ENCODE peak calls at places on chromosome 3, in ten cellular contexts. C is HCT116, A is endodermal cell, W is left ventricle myocardium inferior, V is A549, T is dorsolateral prefrontal cortex, Z is HL-60, N is uterus, J is ovary, E is pancreas. D is an unnamed sample.

GRCh38 chr3:102736288-102736960 is 301.6 kb downstream of the ZPLD1 start:
- DNase-seq in C (no peak), A (no peak), W (peak), V (no peak), T (no peak), Z (no peak), N (no peak), J (no peak), E (no peak), D (no peak)

GRCh38 chr3:104437131-104437750 is 929.5 kb upstream of the ALCAM start:
- DNase-seq in C (peak), A (no peak), W (no peak), V (peak), T (no peak), Z (no peak), N (no peak), J (no peak), E (no peak), D (no peak)

GRCh38 chr3:4776980-4777581 is 202.2 kb upstream of the BHLHE40 start:
- DNase-seq in C (no peak), A (no peak), W (no peak), V (peak), T (no peak), Z (no peak), N (no peak), J (no peak), E (no peak), D (peak)

GRCh38 chr3:23740517-23741402 is 65.0 kb upstream of the UBE2E1 start:
- DNase-seq in C (peak), A (no peak), W (no peak), V (peak), T (no peak), Z (no peak), N (no peak), J (no peak), E (no peak), D (peak)

GRCh38 chr3:157532529-157533297 is 29.5 kb upstream of the VEPH1 start:
- DNase-seq in C (peak), A (peak), W (no peak), V (peak), T (no peak), Z (peak), N (no peak), J (no peak), E (no peak), D (peak)

GRCh38 chr3:195803309-195803908 is 8.3 kb downstream of the MUC4 start:
- DNase-seq in C (no peak), A (peak), W (no peak), V (no peak), T (no peak), Z (no peak), N (peak), J (no peak), E (peak), D (peak)

GRCh38 chr3:120780977-120781376 is 38.4 kb downstream of the GTF2E1 start:
- DNase-seq in C (peak), A (no peak), W (no peak), V (peak), T (no peak), Z (no peak), N (no peak), J (no peak), E (no peak), D (peak)

GRCh38 chr3:160564949-160565441 is 376 bp downstream of the KPNA4 start:
- DNase-seq in C (peak), A (no peak), W (peak), V (peak), T (peak), Z (peak), N (no peak), J (no peak), E (peak), D (peak)

GRCh38 chr3:197354195-197355059 is 56.0 kb upstream of the DLG1 start:
- DNase-seq in C (no peak), A (no peak), W (peak), V (no peak), T (no peak), Z (no peak), N (peak), J (peak), E (no peak), D (peak)

GRCh38 chr3:50372349-50372748 is 13.0 kb upstream of the TMEM115 start:
- DNase-seq in C (no peak), A (no peak), W (no peak), V (no peak), T (no peak), Z (no peak), N (no peak), J (no peak), E (no peak), D (peak)
- TF ChIP-seq CTCF in C (no peak), A (peak), W (no peak), V (no peak), T (no peak), Z (no peak), N (no peak), J (no peak), E (no peak), D (no peak)

GRCh38 chr3:107392549-107393165 is 15.4 kb downstream of the CCDC54 start:
- DNase-seq in C (no peak), A (no peak), W (no peak), V (no peak), T (no peak), Z (no peak), N (no peak), J (no peak), E (no peak), D (no peak)
- H3K27ac ChIP-seq in C (no peak), A (no peak), W (no peak), V (no peak), T (no peak), Z (no peak), N (no peak), J (no peak), E (no peak), D (no peak)

DNA sequence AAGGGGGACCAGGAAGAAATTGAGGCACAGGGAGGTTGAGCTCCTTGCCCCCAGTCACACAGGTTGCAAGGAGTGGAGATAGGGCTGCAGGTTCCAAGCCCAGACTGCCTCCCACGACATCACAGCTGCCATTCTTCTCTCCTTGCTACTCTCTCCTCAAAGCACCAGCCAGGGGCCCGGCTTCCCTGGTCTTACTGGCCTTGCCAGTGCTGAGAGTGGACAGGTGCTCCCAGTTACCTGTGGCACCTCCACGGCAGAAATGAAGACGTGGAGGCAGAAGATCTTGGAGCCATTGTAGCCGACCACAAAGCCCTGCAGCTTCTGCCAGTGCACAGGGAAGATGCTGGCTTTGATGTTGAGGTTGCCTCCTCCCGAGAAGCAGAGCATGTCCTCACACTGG is 17.9 kb upstream of the ACAD9 start:
- DNase-seq in C (no peak), A (no peak), W (no peak), V (no peak), T (no peak), Z (no peak), N (no peak), J (no peak), E (no peak), D (no peak)
- H3K4me3 ChIP-seq in C (no peak), A (no peak), W (no peak), V (no peak), T (no peak), Z (no peak), N (no peak), J (no peak), E (no peak), D (no peak)

GRCh38 chr3:138567403-138567802 is 26.7 kb downstream of the CEP70 start:
- DNase-seq in C (no peak), A (no peak), W (no peak), V (peak), T (no peak), Z (no peak), N (no peak), J (no peak), E (no peak), D (no peak)
- TF ChIP-seq CTCF in C (peak), A (peak), W (no peak), V (peak), T (no peak), Z (no peak), N (no peak), J (no peak), E (no peak), D (no peak)

GRCh38 chr3:52277972-52278509 is 408 bp downstream of the WDR82 start:
- DNase-seq in C (no peak), A (peak), W (no peak), V (peak), T (peak), Z (peak), N (no peak), J (no peak), E (peak), D (peak)

GRCh38 chr3:52280046-52280445 is 1.6 kb upstream of the WDR82 start:
- DNase-seq in C (no peak), A (no peak), W (no peak), V (no peak), T (no peak), Z (no peak), N (no peak), J (no peak), E (no peak), D (no peak)

GRCh38 chr3:52286777-52287110 is 884 bp upstream of the GLYCTK start:
- DNase-seq in C (no peak), A (no peak), W (no peak), V (no peak), T (no peak), Z (no peak), N (peak), J (no peak), E (no peak), D (no peak)

GRCh38 chr3:52278510-52279069 is at the start of gene WDR82:
- DNase-seq in C (peak), A (peak), W (peak), V (peak), T (peak), Z (peak), N (peak), J (peak), E (peak), D (peak)

DNA sequence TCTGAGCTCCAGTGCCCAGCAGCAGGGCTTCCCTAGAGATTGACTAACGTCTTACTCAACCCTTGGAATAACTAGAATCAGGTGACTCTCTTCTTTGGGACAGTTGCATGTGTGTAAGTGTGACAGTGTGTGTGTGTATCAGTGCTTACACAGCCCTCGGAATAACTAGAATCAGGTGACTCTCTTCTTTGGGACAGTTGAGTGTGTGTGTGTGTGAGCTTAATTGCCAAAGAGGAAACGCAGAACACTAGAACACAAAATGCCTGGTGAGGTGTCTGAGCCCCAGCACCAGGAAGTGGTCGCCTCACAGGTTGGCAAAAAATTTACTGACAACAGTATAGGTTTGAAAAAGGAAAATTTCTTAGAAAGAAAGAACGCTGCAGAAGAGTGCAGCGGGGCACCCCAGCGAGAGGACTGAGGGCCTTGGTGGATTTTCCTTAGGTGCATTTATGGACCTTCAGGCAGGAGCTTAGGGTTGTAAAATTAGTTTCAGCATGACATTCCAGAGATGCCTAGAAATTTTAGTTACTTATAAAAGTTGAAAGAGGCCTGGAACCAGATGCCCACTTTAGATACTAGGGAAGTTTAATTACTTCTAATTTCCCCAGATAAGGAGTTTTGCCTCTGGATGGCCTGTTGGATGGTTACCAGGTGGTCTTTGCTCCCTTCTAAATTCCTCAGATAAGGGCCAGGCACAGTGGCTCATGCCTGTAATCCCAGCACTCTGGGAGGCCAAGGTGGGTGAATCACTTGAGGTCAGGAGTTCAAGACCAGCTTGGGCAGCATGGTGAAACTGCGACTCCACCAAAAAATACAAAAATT is 3.7 kb upstream of the WDR82 start:
- DNase-seq in C (no peak), A (no peak), W (no peak), V (no peak), T (no peak), Z (peak), N (no peak), J (no peak), E (no peak), D (no peak)
- H3K27ac ChIP-seq in C (no peak), A (no peak), W (peak), V (peak), T (no peak), Z (peak), N (no peak), J (no peak), E (peak), D (peak)

GRCh38 chr3:32239638-32240550 is 1.4 kb downstream of the CMTM8 start:
- DNase-seq in C (peak), A (peak), W (no peak), V (peak), T (no peak), Z (peak), N (no peak), J (no peak), E (no peak), D (peak)
- H3K4me3 ChIP-seq in C (peak), A (peak), W (peak), V (peak), T (peak), Z (no peak), N (no peak), J (no peak), E (peak), D (peak)

GRCh38 chr3:44867421-44868111 is 5.9 kb downstream of the TMEM42 start:
- DNase-seq in C (no peak), A (no peak), W (no peak), V (no peak), T (no peak), Z (no peak), N (no peak), J (no peak), E (no peak), D (no peak)

GRCh38 chr3:44860117-44860516 is 1.6 kb upstream of the TMEM42 start:
- DNase-seq in C (no peak), A (no peak), W (no peak), V (no peak), T (no peak), Z (no peak), N (no peak), J (no peak), E (no peak), D (no peak)

GRCh38 chr3:44862221-44862637 is 517 bp downstream of the TMEM42 start:
- DNase-seq in C (no peak), A (no peak), W (no peak), V (peak), T (no peak), Z (peak), N (no peak), J (no peak), E (no peak), D (peak)

GRCh38 chr3:44865272-44866005 is 3.7 kb downstream of the TMEM42 start:
- DNase-seq in C (no peak), A (no peak), W (no peak), V (no peak), T (no peak), Z (no peak), N (no peak), J (no peak), E (no peak), D (no peak)

DNA sequence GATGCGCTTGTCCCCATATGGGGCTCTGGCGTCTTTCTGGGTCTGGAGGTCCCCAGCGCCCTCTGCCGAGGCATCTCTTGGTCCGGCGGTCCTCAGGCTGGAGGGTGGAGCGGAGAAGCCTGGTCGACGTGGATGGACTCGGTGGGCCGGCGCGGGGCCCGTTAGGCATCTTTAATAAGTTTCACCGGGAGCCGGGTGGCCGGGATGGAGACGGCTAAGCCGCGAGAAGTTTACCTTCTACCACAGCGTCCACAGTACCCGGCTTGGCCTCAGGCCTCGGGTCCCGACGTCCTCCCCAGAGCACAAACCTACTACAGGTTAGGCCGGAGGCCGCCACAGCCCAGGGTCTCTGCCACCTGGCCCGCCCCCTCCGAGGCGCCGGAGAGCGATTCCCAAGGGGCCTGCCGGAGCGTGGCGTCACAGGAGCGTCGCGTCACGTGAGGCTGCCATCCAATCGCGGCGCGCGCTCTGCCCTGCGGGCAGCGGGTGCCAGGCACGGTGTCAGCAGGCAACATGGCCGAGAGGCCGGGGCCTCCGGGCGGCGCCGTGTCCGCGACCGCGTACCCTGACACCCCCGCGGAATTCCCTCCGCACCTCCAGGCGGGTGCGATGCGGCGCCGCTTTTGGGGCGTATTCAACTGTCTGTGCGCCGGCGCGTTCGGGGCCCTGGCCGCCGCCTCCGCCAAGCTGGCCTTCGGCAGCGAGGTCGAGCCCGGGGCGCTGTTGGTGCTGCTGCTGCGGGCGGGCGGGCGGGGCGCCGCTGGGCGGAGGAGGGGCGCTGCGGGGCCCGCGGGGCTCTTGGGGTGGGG is at the start of gene TMEM42:
- DNase-seq in C (peak), A (peak), W (peak), V (peak), T (peak), Z (peak), N (peak), J (peak), E (peak), D (peak)
- TF ChIP-seq CTCF in C (no peak), A (peak), W (peak), V (no peak), T (no peak), Z (no peak), N (peak), J (no peak), E (no peak), D (no peak)

DNA sequence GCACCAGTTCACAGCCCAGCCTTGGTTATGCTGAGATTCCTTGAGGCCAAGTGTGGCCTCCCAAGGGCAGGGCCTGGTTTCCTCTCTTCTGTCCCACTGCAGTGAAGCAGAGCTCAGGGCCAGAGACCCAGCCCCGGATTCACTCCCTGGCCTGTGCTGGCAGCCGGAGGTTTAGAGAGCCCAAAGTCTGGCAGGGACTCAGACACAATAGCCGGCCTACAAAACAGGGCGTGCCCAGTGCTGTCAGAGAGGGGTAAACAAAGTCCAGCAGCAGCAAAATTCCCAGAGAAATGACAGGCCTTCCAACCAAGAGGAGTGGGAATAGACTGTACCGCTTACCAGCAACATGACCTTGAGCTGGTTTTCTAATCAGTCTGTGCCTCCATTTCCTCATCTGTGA is 14.0 kb downstream of the VIPR1 start:
- DNase-seq in C (no peak), A (no peak), W (no peak), V (no peak), T (no peak), Z (no peak), N (no peak), J (no peak), E (no peak), D (peak)
- H3K27ac ChIP-seq in C (no peak), A (no peak), W (peak), V (no peak), T (no peak), Z (no peak), N (no peak), J (no peak), E (no peak), D (peak)

D was measured in colonic mucosa.